ENCODE peak calls at places on chromosomes 16 and 17, in six cellular contexts. J is esophagus muscularis mucosa; S is effector CD4-positive, alpha-beta T cell; I is astrocyte of the cerebellum; T is nephron progenitor cell; C is effector memory CD4-positive, alpha-beta T cell. U is an unnamed sample.

GRCh38 chr17:11608396-11608795 is 10.1 kb downstream of the DNAH9 start:
- DNase-seq in J (no peak), S (no peak), I (no peak), T (no peak), C (no peak), U (no peak)

GRCh38 chr16:54171855-54172537 is 114.6 kb downstream of the IRX3 start:
- DNase-seq in J (no peak), S (no peak), I (peak; percentile 31), T (no peak), C (no peak), U (no peak)

GRCh38 chr17:41972571-41973411 is 6.2 kb downstream of the CNP start:
- DNase-seq in J (no peak), S (no peak), I (no peak), T (no peak), C (no peak), U (no peak)

GRCh38 chr16:75097941-75098897 is 18.4 kb downstream of the LDHD start:
- DNase-seq in J (no peak), S (peak; percentile 53), I (no peak), T (no peak), C (peak; percentile 79), U (peak; percentile 64)

GRCh38 chr17:44971776-44972483 is 3.8 kb upstream of the C1QL1 start:
- DNase-seq in J (no peak), S (no peak), I (no peak), T (no peak), C (no peak), U (no peak)

GRCh38 chr16:17273142-17273561 is 197.6 kb downstream of the XYLT1 start:
- DNase-seq in J (no peak), S (no peak), I (peak; percentile 79), T (no peak), C (no peak), U (no peak)

GRCh38 chr17:75152971-75153853 is 1.1 kb downstream of the JPT1 start:
- DNase-seq in J (no peak), S (no peak), I (no peak), T (peak; percentile 48), C (no peak), U (peak; percentile 21)

GRCh38 chr16:22206847-22207714 is 1.0 kb downstream of the EEF2K start:
- DNase-seq in J (peak; percentile 94), S (peak; percentile 39), I (peak; percentile 53), T (peak; percentile 44), C (peak; percentile 30), U (peak; percentile 28)

GRCh38 chr17:49696233-49696761 is 11.5 kb downstream of the SLC35B1 start:
- DNase-seq in J (no peak), S (peak; percentile 27), I (no peak), T (no peak), C (peak; percentile 44), U (peak; percentile 34)

GRCh38 chr16:87321336-87322107 is 4.3 kb upstream of the C16orf95 start:
- DNase-seq in J (no peak), S (no peak), I (no peak), T (no peak), C (no peak), U (no peak)

GRCh38 chr16:6573577-6573976 is 759.1 kb upstream of the RBFOX1 start:
- DNase-seq in J (no peak), S (no peak), I (no peak), T (peak; percentile 68), C (no peak), U (no peak)

GRCh38 chr17:42512733-42513251 is 23.2 kb upstream of the NAGLU start:
- DNase-seq in J (no peak), S (no peak), I (no peak), T (no peak), C (no peak), U (no peak)

GRCh38 chr16:70642633-70643032 is 3.7 kb upstream of the IL34 start:
- DNase-seq in J (no peak), S (no peak), I (no peak), T (no peak), C (no peak), U (no peak)

GRCh38 chr17:1909985-1910384 is 80.2 kb downstream of the RPA1 start:
- DNase-seq in J (no peak), S (no peak), I (no peak), T (no peak), C (no peak), U (no peak)

GRCh38 chr16:75219838-75220237 is 1.1 kb downstream of the CTRB1 start:
- DNase-seq in J (no peak), S (no peak), I (no peak), T (no peak), C (no peak), U (no peak)

GRCh38 chr17:44759096-44759915 is 518 bp downstream of the ADAM11 start:
- DNase-seq in J (no peak), S (no peak), I (no peak), T (peak; percentile 48), C (no peak), U (no peak)

GRCh38 chr17:62725791-62726249 is 82.3 kb downstream of the MARCHF10 start:
- DNase-seq in J (no peak), S (no peak), I (no peak), T (no peak), C (no peak), U (no peak)

GRCh38 chr16:23710008-23710407 is 3.0 kb downstream of the ERN2 start:
- DNase-seq in J (no peak), S (no peak), I (no peak), T (no peak), C (no peak), U (no peak)

GRCh38 chr16:78122774-78123315 is 23.4 kb downstream of the WWOX start:
- DNase-seq in J (no peak), S (no peak), I (peak; percentile 44), T (no peak), C (no peak), U (peak; percentile 9)

GRCh38 chr17:4869599-4869998 is 29.7 kb upstream of the C17orf107 start:
- DNase-seq in J (no peak), S (no peak), I (no peak), T (no peak), C (no peak), U (no peak)

U was measured in CD8-positive, alpha-beta T cell.